ENCODE peak calls at places on chromosomes 3 and 15, in nine cellular contexts. D, L, W, A, V, X, I, S and Y are unnamed samples.

GRCh38 chr15:89463113-89463512 is 33.3 kb downstream of the RHCG start:
- DNase-seq in D (no peak), L (no peak), W (no peak), A (no peak), V (no peak), X (no peak), I (no peak), S (no peak), Y (no peak)

GRCh38 chr3:182708810-182709209 is 84.5 kb upstream of the ATP11B start:
- DNase-seq in D (no peak), L (no peak), W (no peak), A (no peak), V (no peak), X (no peak), I (no peak), S (no peak), Y (no peak)

GRCh38 chr3:95609411-95609810 is 1205.0 kb upstream of the EPHA6 start:
- DNase-seq in D (no peak), L (no peak), W (no peak), A (no peak), V (no peak), X (no peak), I (no peak), S (no peak), Y (no peak)

GRCh38 chr15:65952425-65953053 is 83.2 kb downstream of the RAB11A start:
- DNase-seq in D (peak), L (no peak), W (no peak), A (no peak), V (peak), X (no peak), I (no peak), S (peak), Y (no peak)

GRCh38 chr3:146589899-146590508 is 15.1 kb downstream of the PLSCR5 start:
- DNase-seq in D (peak), L (peak), W (peak), A (peak), V (peak), X (no peak), I (no peak), S (peak), Y (peak)

GRCh38 chr3:84998545-84998944 is 39.8 kb downstream of the CADM2 start:
- DNase-seq in D (no peak), L (no peak), W (no peak), A (no peak), V (no peak), X (no peak), I (no peak), S (no peak), Y (no peak)

GRCh38 chr15:80512729-80513670 is 108.8 kb downstream of the ARNT2 start:
- DNase-seq in D (peak), L (no peak), W (no peak), A (no peak), V (no peak), X (no peak), I (no peak), S (no peak), Y (peak)

GRCh38 chr15:52558196-52558595 is 10.6 kb downstream of the ARPP19 start:
- DNase-seq in D (peak), L (no peak), W (no peak), A (no peak), V (no peak), X (no peak), I (peak), S (no peak), Y (no peak)

GRCh38 chr3:160210799-160211221 is 14.4 kb upstream of the C3orf80 start:
- DNase-seq in D (peak), L (no peak), W (peak), A (no peak), V (no peak), X (no peak), I (no peak), S (no peak), Y (peak)

GRCh38 chr3:161264771-161265343 is 43.7 kb downstream of the NMD3 start:
- DNase-seq in D (no peak), L (no peak), W (no peak), A (no peak), V (no peak), X (no peak), I (no peak), S (no peak), Y (no peak)

GRCh38 chr3:51947215-51947900 is 5.2 kb downstream of the PARP3 start:
- DNase-seq in D (no peak), L (no peak), W (no peak), A (no peak), V (no peak), X (no peak), I (peak), S (no peak), Y (no peak)

GRCh38 chr3:56975562-56975961 is 84.9 kb upstream of the SPATA12 start:
- DNase-seq in D (no peak), L (no peak), W (no peak), A (no peak), V (no peak), X (no peak), I (no peak), S (no peak), Y (no peak)

GRCh38 chr3:126448141-126448892 is 27.4 kb downstream of the ZXDC start:
- DNase-seq in D (no peak), L (no peak), W (no peak), A (no peak), V (no peak), X (no peak), I (no peak), S (no peak), Y (no peak)

GRCh38 chr3:160948273-160948672 is 156.9 kb downstream of the B3GALNT1 start:
- DNase-seq in D (no peak), L (no peak), W (no peak), A (no peak), V (no peak), X (no peak), I (no peak), S (no peak), Y (no peak)

GRCh38 chr3:133821767-133822638 is 16.4 kb downstream of the SRPRB start:
- DNase-seq in D (peak), L (no peak), W (peak), A (no peak), V (no peak), X (no peak), I (no peak), S (peak), Y (peak)

GRCh38 chr3:30075514-30075913 is 530.9 kb upstream of the TGFBR2 start:
- DNase-seq in D (no peak), L (no peak), W (no peak), A (no peak), V (no peak), X (no peak), I (no peak), S (no peak), Y (no peak)

GRCh38 chr15:64894395-64895056 is 17.2 kb upstream of the ANKDD1A start:
- DNase-seq in D (no peak), L (no peak), W (no peak), A (no peak), V (no peak), X (peak), I (no peak), S (peak), Y (no peak)

GRCh38 chr15:50182233-50183013 is 427 bp downstream of the SLC27A2 start:
- DNase-seq in D (peak), L (peak), W (no peak), A (peak), V (peak), X (no peak), I (no peak), S (peak), Y (peak)

GRCh38 chr3:8575364-8576104 is 69.1 kb downstream of the SSUH2 start:
- DNase-seq in D (no peak), L (no peak), W (no peak), A (no peak), V (no peak), X (no peak), I (no peak), S (no peak), Y (no peak)

GRCh38 chr15:76206325-76206976 is 104.8 kb downstream of the ETFA start:
- DNase-seq in D (peak), L (peak), W (no peak), A (peak), V (no peak), X (no peak), I (no peak), S (peak), Y (no peak)

GRCh38 chr3:1421577-1421976 is 328.8 kb downstream of the CNTN6 start:
- DNase-seq in D (no peak), L (no peak), W (no peak), A (no peak), V (no peak), X (no peak), I (no peak), S (no peak), Y (no peak)

GRCh38 chr3:120033594-120033993 is 60.7 kb downstream of the GSK3B start:
- DNase-seq in D (no peak), L (no peak), W (no peak), A (no peak), V (no peak), X (no peak), I (no peak), S (no peak), Y (no peak)

GRCh38 chr3:115913069-115913686 is 289.9 kb downstream of the GAP43 start:
- DNase-seq in D (no peak), L (peak), W (no peak), A (peak), V (peak), X (no peak), I (no peak), S (no peak), Y (no peak)

GRCh38 chr3:135337176-135337575 is 542.1 kb downstream of the EPHB1 start:
- DNase-seq in D (no peak), L (no peak), W (no peak), A (no peak), V (no peak), X (no peak), I (no peak), S (no peak), Y (no peak)

GRCh38 chr3:18446067-18446793 is 21.1 kb upstream of the SATB1 start:
- DNase-seq in D (no peak), L (no peak), W (no peak), A (no peak), V (no peak), X (no peak), I (no peak), S (no peak), Y (no peak)

GRCh38 chr3:58175429-58176184 is 35.2 kb downstream of the DNASE1L3 start:
- DNase-seq in D (peak), L (peak), W (no peak), A (no peak), V (no peak), X (no peak), I (no peak), S (no peak), Y (no peak)

GRCh38 chr3:58177747-58178527 is 32.8 kb downstream of the DNASE1L3 start:
- DNase-seq in D (peak), L (peak), W (peak), A (peak), V (peak), X (peak), I (peak), S (peak), Y (peak)

GRCh38 chr15:39585394-39585841 is 4.5 kb downstream of the THBS1 start:
- DNase-seq in D (peak), L (no peak), W (no peak), A (no peak), V (no peak), X (no peak), I (no peak), S (no peak), Y (no peak)

GRCh38 chr15:75025548-75026260 is 2.3 kb downstream of the PPCDC start:
- DNase-seq in D (no peak), L (no peak), W (no peak), A (no peak), V (no peak), X (no peak), I (no peak), S (no peak), Y (no peak)

GRCh38 chr3:142366434-142366833 is 81.4 kb downstream of the XRN1 start:
- DNase-seq in D (no peak), L (no peak), W (no peak), A (peak), V (peak), X (no peak), I (no peak), S (no peak), Y (peak)

GRCh38 chr15:70412717-70413266 is 315.1 kb upstream of the TLE3 start:
- DNase-seq in D (no peak), L (peak), W (no peak), A (no peak), V (no peak), X (no peak), I (peak), S (no peak), Y (no peak)

GRCh38 chr15:63947228-63947627 is 99.1 kb downstream of the DAPK2 start:
- DNase-seq in D (no peak), L (no peak), W (no peak), A (no peak), V (no peak), X (no peak), I (no peak), S (no peak), Y (no peak)

GRCh38 chr3:126063358-126063965 is 20.5 kb downstream of the SLC41A3 start:
- DNase-seq in D (no peak), L (no peak), W (no peak), A (no peak), V (no peak), X (no peak), I (no peak), S (no peak), Y (no peak)

GRCh38 chr15:77855871-77856270 is 221.6 kb downstream of the TBC1D2B start:
- DNase-seq in D (no peak), L (no peak), W (no peak), A (no peak), V (no peak), X (no peak), I (peak), S (no peak), Y (no peak)

GRCh38 chr3:62718011-62718410 is 157.2 kb downstream of the CADPS start:
- DNase-seq in D (no peak), L (no peak), W (no peak), A (no peak), V (no peak), X (no peak), I (no peak), S (no peak), Y (no peak)

GRCh38 chr3:194640829-194641228 is 7.6 kb upstream of the TMEM44 start:
- DNase-seq in D (peak), L (no peak), W (no peak), A (no peak), V (no peak), X (peak), I (no peak), S (no peak), Y (peak)